ENCODE peak calls at places on chromosomes 3 and 15, in four cellular contexts. M is small intestine, H is astrocyte, V is psoas muscle. Y is an unnamed sample.

GRCh38 chr3:150790621-150791020 is 27.7 kb upstream of the SIAH2 start:
- DNase-seq in M (no peak), H (no peak), V (no peak), Y (no peak)

GRCh38 chr3:111853071-111853470 is 6.0 kb upstream of the PHLDB2 start:
- DNase-seq in M (no peak), H (no peak), V (no peak), Y (no peak)

GRCh38 chr3:156459434-156459833 is 95.5 kb downstream of the SSR3 start:
- DNase-seq in M (no peak), H (no peak), V (no peak), Y (peak; percentile 74)

GRCh38 chr3:15271785-15272381 is 60.5 kb downstream of the SH3BP5 start:
- DNase-seq in M (no peak), H (no peak), V (peak; percentile 61), Y (no peak)

GRCh38 chr3:108447096-108447847 is 63.1 kb downstream of the MYH15 start:
- DNase-seq in M (no peak), H (no peak), V (no peak), Y (no peak)

GRCh38 chr3:184360834-184361531 is 422 bp downstream of the CLCN2 start:
- DNase-seq in M (peak; percentile 21), H (no peak), V (no peak), Y (no peak)

GRCh38 chr3:177051419-177051818 is 145.9 kb downstream of the TBL1XR1 start:
- DNase-seq in M (no peak), H (no peak), V (no peak), Y (peak; percentile 45)

GRCh38 chr3:109731639-109732473 is 394.5 kb upstream of the DPPA4 start:
- DNase-seq in M (peak; percentile 63), H (peak; percentile 31), V (no peak), Y (no peak)

GRCh38 chr15:92714071-92714456 is 58.5 kb upstream of the FAM174B start:
- DNase-seq in M (no peak), H (peak; percentile 47), V (no peak), Y (peak; percentile 32)

GRCh38 chr3:168459229-168459784 is 363.6 kb upstream of the GOLIM4 start:
- DNase-seq in M (no peak), H (peak; percentile 29), V (no peak), Y (no peak)

GRCh38 chr3:194618858-194619608 is 14.2 kb downstream of the TMEM44 start:
- DNase-seq in M (no peak), H (no peak), V (peak; percentile 44), Y (no peak)

GRCh38 chr3:135017494-135017893 is 222.4 kb downstream of the EPHB1 start:
- DNase-seq in M (no peak), H (no peak), V (no peak), Y (no peak)

GRCh38 chr15:42087926-42088800 is 6.2 kb downstream of the PLA2G4D start:
- DNase-seq in M (no peak), H (no peak), V (no peak), Y (no peak)

GRCh38 chr15:98983333-98983732 is 24.3 kb downstream of the PGPEP1L start:
- DNase-seq in M (no peak), H (peak; percentile 86), V (no peak), Y (no peak)

GRCh38 chr15:34986326-34987181 is 1.5 kb downstream of the ZNF770 start:
- DNase-seq in M (peak; percentile 16), H (no peak), V (no peak), Y (no peak)

GRCh38 chr3:44077267-44077666 is 164.4 kb upstream of the TOPAZ1 start:
- DNase-seq in M (no peak), H (no peak), V (no peak), Y (no peak)

GRCh38 chr3:44078863-44079262 is 162.8 kb upstream of the TOPAZ1 start:
- DNase-seq in M (no peak), H (no peak), V (no peak), Y (no peak)

GRCh38 chr3:44072601-44073540 is 168.8 kb upstream of the TOPAZ1 start:
- DNase-seq in M (no peak), H (no peak), V (no peak), Y (no peak)

GRCh38 chr3:44074181-44074580 is 167.5 kb upstream of the TOPAZ1 start:
- DNase-seq in M (no peak), H (no peak), V (no peak), Y (no peak)

DNA sequence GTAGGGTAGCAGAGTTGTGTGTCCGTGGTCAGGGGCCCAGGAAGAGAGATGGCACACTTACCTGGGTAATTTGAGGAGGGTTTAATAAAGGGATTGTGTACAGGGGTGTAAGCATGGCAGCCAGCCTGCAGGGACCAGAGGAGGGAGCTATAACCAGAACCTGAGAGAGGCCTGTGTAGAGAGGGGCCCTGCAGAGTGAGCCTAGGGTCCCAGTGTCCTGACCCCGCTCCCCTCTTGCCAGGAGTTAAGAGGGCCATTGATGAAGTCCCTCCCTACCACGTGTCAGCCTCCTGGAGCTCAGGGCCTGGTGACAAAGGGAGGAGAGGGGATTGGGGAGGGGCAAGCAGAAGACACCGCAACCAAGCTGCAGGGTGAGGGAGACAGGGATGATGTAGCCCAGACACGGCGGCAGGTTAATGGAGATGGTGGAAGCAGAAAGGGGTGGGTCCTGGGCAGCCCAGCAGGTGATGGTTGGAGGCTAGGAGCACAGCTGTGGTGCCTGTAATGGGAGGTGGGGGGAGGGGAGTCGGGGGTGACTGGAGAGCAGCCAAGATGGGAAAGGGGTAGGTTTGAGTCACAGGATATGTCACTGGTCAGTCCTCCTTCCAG is 165.4 kb upstream of the TOPAZ1 start:
- DNase-seq in M (no peak), H (no peak), V (no peak), Y (no peak)
- H3K27ac ChIP-seq in M (no peak overlapping the region), H (no peak overlapping the region), V (no peak overlapping the region), Y (no peak overlapping the region)

GRCh38 chr3:165195628-165196576 is at the start of gene SLITRK3:
- DNase-seq in M (peak; percentile 26), H (no peak), V (no peak), Y (peak; percentile 42)
- H3K4me3 ChIP-seq in M (peak within 1 kb of the TSS; percentile 3), H (peak within 1 kb of the TSS; percentile 67), V (peak within 1 kb of the TSS; percentile 59), Y (peak within 1 kb of the TSS; percentile 71)

DNA sequence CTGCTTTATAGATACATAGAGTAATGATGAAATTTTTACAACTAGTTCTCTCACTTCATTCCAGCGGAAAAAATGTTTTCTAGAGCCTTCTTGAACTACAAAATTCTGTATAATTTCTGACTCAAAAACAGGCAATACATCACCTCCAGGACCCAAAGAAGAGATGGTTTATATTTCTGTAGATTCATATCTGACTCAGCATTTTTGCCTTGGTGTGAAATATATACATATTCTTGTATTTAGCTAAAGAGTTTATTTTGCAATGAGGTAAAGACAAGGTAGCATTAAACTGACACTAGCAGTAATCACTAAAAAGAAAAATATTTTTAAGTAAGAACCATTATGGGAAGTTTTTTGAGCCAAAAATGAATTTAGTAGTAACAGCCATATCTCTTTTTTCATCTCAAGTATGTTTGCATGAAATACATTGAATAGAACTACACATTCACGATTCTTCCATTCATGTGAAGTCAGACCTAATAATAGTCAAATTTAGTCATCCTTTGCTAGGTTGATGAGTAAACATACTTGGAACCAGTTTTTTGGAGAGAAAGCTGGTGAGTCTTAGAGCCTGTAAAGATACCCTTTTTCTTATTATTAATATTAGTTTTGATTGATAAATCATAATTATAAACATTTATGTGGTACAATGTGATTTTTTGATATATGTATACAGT is 31.6 kb downstream of the COL8A1 start:
- DNase-seq in M (no peak), H (peak; percentile 64), V (no peak), Y (no peak)
- H3K27ac ChIP-seq in M (no peak overlapping the region), H (peak overlapping the region; percentile 57), V (no peak overlapping the region), Y (no peak overlapping the region)

GRCh38 chr15:95286911-95287769 is 1043.4 kb upstream of the NR2F2 start:
- DNase-seq in M (no peak), H (peak; percentile 42), V (no peak), Y (no peak)
- H3K4me3 ChIP-seq in M (no peak overlapping the region), H (no peak overlapping the region), V (no peak overlapping the region), Y (no peak overlapping the region)